ENCODE peak calls at places on chromosomes 4 and X, in seven cellular contexts. M, I, A, Y, D, V and O are unnamed samples.

GRCh38 chrX:45954026-45954425 is 591.2 kb downstream of the ZNF674 start:
- DNase-seq in A (no peak), Y (no peak), V (no peak), M (no peak), I (no peak), D (no peak), O (peak; percentile 0)

GRCh38 chrX:130170752-130171445 is 863 bp upstream of the RAB33A start:
- DNase-seq in D (peak; percentile 90), Y (peak; percentile 10), A (no peak), I (no peak), V (no peak), M (peak; percentile 47), O (peak; percentile 44)

GRCh38 chr4:34236118-34236517 is 2008.2 kb downstream of the ARAP2 start:
- DNase-seq in M (no peak), V (no peak), I (no peak), A (no peak), D (no peak), Y (no peak), O (no peak)

GRCh38 chr4:131061734-131062133 is 1965.8 kb downstream of the C4orf33 start:
- DNase-seq in Y (no peak), M (no peak), I (no peak), A (no peak), D (no peak), V (no peak), O (no peak)

GRCh38 chrX:103565752-103566151 is 19.6 kb upstream of the TCEAL4 start:
- DNase-seq in A (no peak), V (peak; percentile 70), D (no peak), Y (no peak), M (peak; percentile 72), I (no peak), O (peak; percentile 77)

GRCh38 chr4:152735302-152735917 is 44.1 kb downstream of the TIGD4 start:
- DNase-seq in V (peak; percentile 37), D (peak; percentile 46), M (peak; percentile 21), A (peak; percentile 31), I (no peak), Y (no peak), O (peak; percentile 26)

GRCh38 chr4:5385741-5386251 is 322.6 kb downstream of the EVC2 start:
- DNase-seq in D (no peak), V (no peak), Y (no peak), I (no peak), A (no peak), M (no peak), O (no peak)

GRCh38 chrX:39308126-39308525 is 506.9 kb downstream of the MID1IP1 start:
- DNase-seq in V (no peak), D (no peak), M (no peak), A (no peak), I (no peak), Y (no peak), O (peak; percentile 1)

GRCh38 chr4:8010618-8011017 is 71.0 kb upstream of the AFAP1 start:
- DNase-seq in V (no peak), A (peak; percentile 77), Y (no peak), M (peak; percentile 23), D (peak; percentile 99), I (no peak), O (peak; percentile 55)

GRCh38 chr4:84237008-84237407 is 262.1 kb downstream of the NKX6-1 start:
- DNase-seq in D (no peak), M (no peak), V (peak; percentile 51), I (no peak), Y (no peak), A (no peak), O (peak; percentile 25)

GRCh38 chr4:77012726-77013125 is 63.1 kb downstream of the CCNI start:
- DNase-seq in I (no peak), A (no peak), V (no peak), Y (no peak), M (no peak), D (no peak), O (no peak)

GRCh38 chr4:162499478-162499877 is 335.7 kb upstream of the FSTL5 start:
- DNase-seq in A (peak; percentile 12), V (no peak), I (no peak), D (no peak), M (no peak), Y (no peak), O (no peak)

GRCh38 chr4:41287005-41287404 is 30.3 kb downstream of the UCHL1 start:
- DNase-seq in A (no peak), I (no peak), V (peak; percentile 5), D (no peak), M (peak; percentile 39), Y (no peak), O (peak; percentile 65)

GRCh38 chr4:110622841-110623709 is at the start of gene PITX2:
- DNase-seq in D (no peak), A (peak; percentile 98), V (peak; percentile 96), M (peak; percentile 97), Y (no peak), I (peak; percentile 91), O (peak; percentile 89)

GRCh38 chrX:152139589-152139988 is 1.2 kb upstream of the MAGEA10 start:
- DNase-seq in M (no peak), D (no peak), A (no peak), Y (no peak), I (no peak), V (no peak), O (no peak)

GRCh38 chr4:39614487-39615162 is 24.0 kb downstream of the SMIM14 start:
- DNase-seq in I (peak; percentile 77), M (peak; percentile 62), Y (no peak), A (no peak), D (no peak), V (peak; percentile 85), O (peak; percentile 73)

GRCh38 chr4:89482248-89482647 is 174.6 kb upstream of the GPRIN3 start:
- DNase-seq in I (peak; percentile 18), D (peak; percentile 62), M (peak; percentile 27), Y (no peak), V (peak; percentile 65), A (peak; percentile 45), O (peak; percentile 49)

GRCh38 chrX:57929373-57929772 is 19.1 kb upstream of the ZXDA start:
- DNase-seq in I (no peak), D (peak; percentile 21), A (peak; percentile 10), M (no peak), Y (no peak), V (peak; percentile 25), O (peak; percentile 39)